ENCODE peak calls at places on chromosomes 11 and 22, in four cellular contexts. One of them, this sample, is unnamed. For H3K4me1, the result is how much of the 10 kb centered on the place peaks cover.

GRCh38 chr22:31210830-31211503 is 1.1 kb upstream of the LIMK2 start:
- DNase-seq in Panc1: no peak
- DNase-seq in mesenchymal stem cell: no peak
- DNase-seq in stomach: no peak
- DNase-seq in this sample: no peak

GRCh38 chr11:110892741-110893285 is 180.6 kb upstream of the ARHGAP20 start:
- DNase-seq in Panc1: no peak
- DNase-seq in stomach: peak
- DNase-seq in mesenchymal stem cell: no peak
- DNase-seq in this sample: no peak

GRCh38 chr22:33919591-33920501 is at the start of gene LARGE1:
- DNase-seq in mesenchymal stem cell: peak
- DNase-seq in Panc1: no peak
- DNase-seq in stomach: peak
- DNase-seq in this sample: peak

GRCh38 chr11:77789731-77790476 is 30.6 kb downstream of the RSF1 start:
- DNase-seq in stomach: no peak
- DNase-seq in mesenchymal stem cell: no peak
- DNase-seq in Panc1: no peak
- DNase-seq in this sample: no peak

GRCh38 chr22:35921777-35922176 is 106.8 kb downstream of the RBFOX2 start:
- DNase-seq in stomach: peak
- DNase-seq in Panc1: peak
- DNase-seq in mesenchymal stem cell: peak
- DNase-seq in this sample: peak

GRCh38 chr11:11993814-11994213 is 14.6 kb downstream of the DKK3 start:
- DNase-seq in stomach: no peak
- DNase-seq in Panc1: no peak
- DNase-seq in mesenchymal stem cell: peak
- DNase-seq in this sample: no peak

GRCh38 chr11:60957188-60957587 is 5.2 kb upstream of the SLC15A3 start:
- DNase-seq in mesenchymal stem cell: no peak
- DNase-seq in stomach: no peak
- DNase-seq in Panc1: no peak
- DNase-seq in this sample: no peak

GRCh38 chr22:23175817-23176644 is 4.3 kb upstream of the BCR start:
- DNase-seq in stomach: no peak
- DNase-seq in mesenchymal stem cell: no peak
- DNase-seq in Panc1: no peak
- DNase-seq in this sample: no peak

GRCh38 chr11:69267395-69267805 is 26.6 kb upstream of the MYEOV start:
- DNase-seq in Panc1: no peak
- DNase-seq in mesenchymal stem cell: no peak
- DNase-seq in stomach: no peak
- DNase-seq in this sample: no peak

GRCh38 chr11:57646756-57647303 is 2.9 kb downstream of the YPEL4 start:
- DNase-seq in stomach: no peak
- DNase-seq in Panc1: no peak
- DNase-seq in mesenchymal stem cell: no peak
- DNase-seq in this sample: no peak

GRCh38 chr22:46607483-46608114 is 12.6 kb upstream of the GRAMD4 start:
- DNase-seq in Panc1: no peak
- DNase-seq in stomach: no peak
- DNase-seq in mesenchymal stem cell: no peak
- DNase-seq in this sample: no peak

GRCh38 chr11:65353900-65354264 is 669 bp upstream of the TIGD3 start:
- DNase-seq in stomach: no peak
- DNase-seq in Panc1: no peak
- DNase-seq in mesenchymal stem cell: no peak
- DNase-seq in this sample: no peak
- H3K4me3 ChIP-seq in stomach: peak
- H3K4me3 ChIP-seq in Panc1: peak
- H3K4me3 ChIP-seq in mesenchymal stem cell: peak
- H3K4me3 ChIP-seq in this sample: peak

GRCh38 chr11:1771700-1772099 is 8.0 kb upstream of the CTSD start:
- DNase-seq in stomach: peak
- DNase-seq in mesenchymal stem cell: peak
- DNase-seq in Panc1: no peak
- DNase-seq in this sample: no peak

GRCh38 chr11:1770528-1770927 is 6.8 kb upstream of the CTSD start:
- DNase-seq in Panc1: no peak
- DNase-seq in mesenchymal stem cell: peak
- DNase-seq in stomach: peak
- DNase-seq in this sample: no peak

GRCh38 chr11:1772270-1773130 is 8.8 kb upstream of the CTSD start:
- DNase-seq in stomach: peak
- DNase-seq in Panc1: peak
- DNase-seq in mesenchymal stem cell: peak
- DNase-seq in this sample: peak

GRCh38 chr11:1770061-1770460 is 6.3 kb upstream of the CTSD start:
- DNase-seq in stomach: peak
- DNase-seq in mesenchymal stem cell: no peak
- DNase-seq in Panc1: no peak
- DNase-seq in this sample: no peak

GRCh38 chr11:1771273-1771672 is 7.5 kb upstream of the CTSD start:
- DNase-seq in mesenchymal stem cell: no peak
- DNase-seq in Panc1: no peak
- DNase-seq in stomach: peak
- DNase-seq in this sample: no peak
- H3K4me1 ChIP-seq in mesenchymal stem cell: under half
- H3K4me1 ChIP-seq in Panc1: under half
- H3K4me1 ChIP-seq in stomach: under half
- H3K4me1 ChIP-seq in this sample: under half

GRCh38 chr11:92978226-92979111 is 9.0 kb downstream of the MTNR1B start:
- DNase-seq in stomach: peak
- DNase-seq in Panc1: no peak
- DNase-seq in mesenchymal stem cell: no peak
- DNase-seq in this sample: no peak
- H3K27ac ChIP-seq in stomach: no peak
- H3K27ac ChIP-seq in Panc1: no peak
- H3K27ac ChIP-seq in mesenchymal stem cell: no peak
- H3K27ac ChIP-seq in this sample: no peak

GRCh38 chr22:28952857-28953256 is 69.5 kb downstream of the ZNRF3 start:
- DNase-seq in mesenchymal stem cell: no peak
- DNase-seq in Panc1: no peak
- DNase-seq in stomach: no peak
- DNase-seq in this sample: no peak
- H3K4me3 ChIP-seq in mesenchymal stem cell: no peak
- H3K4me3 ChIP-seq in Panc1: no peak
- H3K4me3 ChIP-seq in stomach: no peak
- H3K4me3 ChIP-seq in this sample: no peak

GRCh38 chr11:71485466-71485865 is 32.5 kb downstream of the NADSYN1 start:
- DNase-seq in stomach: no peak
- DNase-seq in mesenchymal stem cell: no peak
- DNase-seq in Panc1: no peak
- DNase-seq in this sample: no peak

GRCh38 chr11:71483689-71484088 is 30.7 kb downstream of the NADSYN1 start:
- DNase-seq in mesenchymal stem cell: no peak
- DNase-seq in stomach: no peak
- DNase-seq in Panc1: no peak
- DNase-seq in this sample: no peak

GRCh38 chr11:71486320-71486719 is 33.3 kb downstream of the NADSYN1 start:
- DNase-seq in mesenchymal stem cell: no peak
- DNase-seq in stomach: no peak
- DNase-seq in Panc1: no peak
- DNase-seq in this sample: no peak

GRCh38 chr11:71484248-71485062 is 31.5 kb downstream of the NADSYN1 start:
- DNase-seq in Panc1: no peak
- DNase-seq in stomach: no peak
- DNase-seq in mesenchymal stem cell: no peak
- DNase-seq in this sample: no peak

DNA sequence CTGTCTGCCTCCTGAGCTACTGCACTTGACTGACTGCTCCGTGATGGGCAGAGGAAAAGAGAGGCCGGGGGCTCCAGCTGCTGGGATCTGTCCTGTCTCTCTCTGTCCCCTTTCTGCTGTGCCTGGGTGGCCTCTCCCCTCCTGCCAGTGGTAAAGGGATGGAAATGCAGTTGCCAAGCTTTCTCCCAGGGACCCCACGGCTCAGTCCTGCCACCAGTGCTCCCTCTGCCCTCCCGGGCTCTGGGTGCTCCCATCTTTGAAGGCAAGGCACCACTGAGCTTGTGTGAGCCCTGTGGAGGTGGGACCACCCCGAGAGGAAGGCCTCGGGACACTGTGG is 32.0 kb downstream of the NADSYN1 start:
- DNase-seq in Panc1: no peak
- DNase-seq in stomach: no peak
- DNase-seq in mesenchymal stem cell: no peak
- DNase-seq in this sample: no peak
- H3K4me1 ChIP-seq in Panc1: under half
- H3K4me1 ChIP-seq in stomach: under half
- H3K4me1 ChIP-seq in mesenchymal stem cell: under half
- H3K4me1 ChIP-seq in this sample: under half

GRCh38 chr11:43556892-43557291 is 123.6 kb upstream of the HSD17B12 start:
- DNase-seq in stomach: no peak
- DNase-seq in mesenchymal stem cell: no peak
- DNase-seq in Panc1: no peak
- DNase-seq in this sample: no peak
- H3K27ac ChIP-seq in stomach: no peak
- H3K27ac ChIP-seq in mesenchymal stem cell: no peak
- H3K27ac ChIP-seq in Panc1: no peak
- H3K27ac ChIP-seq in this sample: no peak

GRCh38 chr11:68039526-68040086 is 781 bp downstream of the TCIRG1 start:
- DNase-seq in Panc1: no peak
- DNase-seq in stomach: no peak
- DNase-seq in mesenchymal stem cell: no peak
- DNase-seq in this sample: peak
- H3K4me3 ChIP-seq in Panc1: peak
- H3K4me3 ChIP-seq in stomach: peak
- H3K4me3 ChIP-seq in mesenchymal stem cell: peak
- H3K4me3 ChIP-seq in this sample: peak

GRCh38 chr22:37747715-37748100 is 50.9 kb downstream of the TRIOBP start:
- DNase-seq in Panc1: no peak
- DNase-seq in mesenchymal stem cell: no peak
- DNase-seq in stomach: no peak
- DNase-seq in this sample: no peak
- H3K4me1 ChIP-seq in Panc1: half or more
- H3K4me1 ChIP-seq in mesenchymal stem cell: half or more
- H3K4me1 ChIP-seq in stomach: half or more
- H3K4me1 ChIP-seq in this sample: half or more

GRCh38 chr11:37088573-37088910 is 490.5 kb upstream of the RAG2 start:
- DNase-seq in Panc1: no peak
- DNase-seq in stomach: no peak
- DNase-seq in mesenchymal stem cell: no peak
- DNase-seq in this sample: no peak
- H3K27ac ChIP-seq in Panc1: no peak
- H3K27ac ChIP-seq in stomach: no peak
- H3K27ac ChIP-seq in mesenchymal stem cell: no peak
- H3K27ac ChIP-seq in this sample: no peak